ENCODE peak calls at places on chromosome X, in nine cellular contexts. One of them, this sample, is unnamed.

GRCh38 chrX:13091111-13091765 is 46.8 kb upstream of the FAM9C start:
- DNase-seq in adipocyte: no peak
- DNase-seq in neuronal stem cell: no peak
- DNase-seq in effector memory CD4-positive, alpha-beta T cell: no peak
- DNase-seq in CD4-positive, CD25-positive, alpha-beta regulatory T cell: peak; percentile 54
- DNase-seq in heart right ventricle: no peak
- DNase-seq in endodermal cell: no peak
- DNase-seq in mesendoderm: no peak
- DNase-seq in left lung: no peak
- DNase-seq in this sample: no peak

GRCh38 chrX:105837227-105837626 is 14.9 kb downstream of the NRK start:
- DNase-seq in adipocyte: peak; percentile 86
- DNase-seq in neuronal stem cell: no peak
- DNase-seq in effector memory CD4-positive, alpha-beta T cell: no peak
- DNase-seq in CD4-positive, CD25-positive, alpha-beta regulatory T cell: no peak
- DNase-seq in heart right ventricle: peak; percentile 71
- DNase-seq in endodermal cell: no peak
- DNase-seq in mesendoderm: no peak
- DNase-seq in left lung: peak; percentile 46
- DNase-seq in this sample: no peak

GRCh38 chrX:139909716-139910115 is 23.1 kb downstream of the ATP11C start:
- DNase-seq in adipocyte: no peak
- DNase-seq in neuronal stem cell: no peak
- DNase-seq in effector memory CD4-positive, alpha-beta T cell: no peak
- DNase-seq in CD4-positive, CD25-positive, alpha-beta regulatory T cell: no peak
- DNase-seq in heart right ventricle: no peak
- DNase-seq in endodermal cell: no peak
- DNase-seq in mesendoderm: no peak
- DNase-seq in left lung: no peak
- DNase-seq in this sample: no peak

GRCh38 chrX:153450114-153450948 is 4.5 kb upstream of the TREX2 start:
- DNase-seq in adipocyte: no peak
- DNase-seq in neuronal stem cell: no peak
- DNase-seq in effector memory CD4-positive, alpha-beta T cell: no peak
- DNase-seq in CD4-positive, CD25-positive, alpha-beta regulatory T cell: no peak
- DNase-seq in heart right ventricle: no peak
- DNase-seq in endodermal cell: no peak
- DNase-seq in mesendoderm: no peak
- DNase-seq in left lung: no peak
- DNase-seq in this sample: no peak

GRCh38 chrX:43813898-43814297 is 68.4 kb downstream of the MAOB start:
- DNase-seq in adipocyte: no peak
- DNase-seq in neuronal stem cell: peak; percentile 6
- DNase-seq in effector memory CD4-positive, alpha-beta T cell: no peak
- DNase-seq in CD4-positive, CD25-positive, alpha-beta regulatory T cell: peak; percentile 2
- DNase-seq in heart right ventricle: no peak
- DNase-seq in endodermal cell: peak; percentile 75
- DNase-seq in mesendoderm: peak; percentile 40
- DNase-seq in left lung: no peak
- DNase-seq in this sample: peak; percentile 51

GRCh38 chrX:149829751-149830191 is 48.0 kb downstream of the MAGEA9 start:
- DNase-seq in adipocyte: peak; percentile 22
- DNase-seq in neuronal stem cell: peak; percentile 4
- DNase-seq in effector memory CD4-positive, alpha-beta T cell: peak; percentile 19
- DNase-seq in CD4-positive, CD25-positive, alpha-beta regulatory T cell: no peak
- DNase-seq in heart right ventricle: no peak
- DNase-seq in endodermal cell: peak; percentile 69
- DNase-seq in mesendoderm: peak; percentile 92
- DNase-seq in left lung: no peak
- DNase-seq in this sample: no peak

GRCh38 chrX:8783100-8784098 is 17.8 kb downstream of the FAM9A start:
- DNase-seq in adipocyte: no peak
- DNase-seq in neuronal stem cell: no peak
- DNase-seq in effector memory CD4-positive, alpha-beta T cell: peak; percentile 12
- DNase-seq in CD4-positive, CD25-positive, alpha-beta regulatory T cell: peak; percentile 30
- DNase-seq in heart right ventricle: peak; percentile 15
- DNase-seq in endodermal cell: peak; percentile 82
- DNase-seq in mesendoderm: peak; percentile 58
- DNase-seq in left lung: no peak
- DNase-seq in this sample: peak; percentile 62

GRCh38 chrX:56600141-56600540 is 36.7 kb downstream of the UBQLN2 start:
- DNase-seq in adipocyte: no peak
- DNase-seq in neuronal stem cell: no peak
- DNase-seq in effector memory CD4-positive, alpha-beta T cell: no peak
- DNase-seq in CD4-positive, CD25-positive, alpha-beta regulatory T cell: no peak
- DNase-seq in heart right ventricle: no peak
- DNase-seq in endodermal cell: no peak
- DNase-seq in mesendoderm: no peak
- DNase-seq in left lung: no peak
- DNase-seq in this sample: no peak

GRCh38 chrX:141214216-141214615 is 28.1 kb downstream of the SPANXC start:
- DNase-seq in adipocyte: no peak
- DNase-seq in neuronal stem cell: no peak
- DNase-seq in effector memory CD4-positive, alpha-beta T cell: no peak
- DNase-seq in CD4-positive, CD25-positive, alpha-beta regulatory T cell: no peak
- DNase-seq in heart right ventricle: no peak
- DNase-seq in endodermal cell: no peak
- DNase-seq in mesendoderm: no peak
- DNase-seq in left lung: no peak
- DNase-seq in this sample: no peak

DNA sequence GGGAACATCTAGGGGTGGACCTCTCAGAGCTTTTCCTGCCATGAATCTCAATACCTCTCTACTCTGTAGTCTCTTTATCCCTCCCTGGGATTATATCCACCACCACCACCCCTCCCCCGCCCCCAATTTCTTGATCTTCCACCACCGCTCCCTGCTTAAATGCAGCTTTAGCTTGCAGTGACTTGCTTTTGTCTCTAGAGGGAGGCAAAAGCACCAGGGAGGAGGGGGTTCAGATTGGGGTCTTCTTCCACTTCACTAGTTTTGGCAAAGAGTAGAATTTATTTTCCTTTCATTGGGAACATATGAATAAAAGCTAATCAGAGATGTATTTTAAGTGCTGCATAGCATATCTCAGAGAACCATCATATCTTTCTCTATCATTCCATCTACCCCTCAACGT is 5.5 kb downstream of the ARHGAP36 start:
- DNase-seq in adipocyte: no peak
- DNase-seq in neuronal stem cell: no peak
- DNase-seq in effector memory CD4-positive, alpha-beta T cell: no peak
- DNase-seq in CD4-positive, CD25-positive, alpha-beta regulatory T cell: no peak
- DNase-seq in heart right ventricle: no peak
- DNase-seq in endodermal cell: no peak
- DNase-seq in mesendoderm: no peak
- DNase-seq in left lung: no peak
- DNase-seq in this sample: no peak
- H3K27me3 ChIP-seq in adipocyte: peaks cover 67% of the 10 kb centered on the region
- H3K27me3 ChIP-seq in neuronal stem cell: peaks cover 15% of the 10 kb centered on the region
- H3K27me3 ChIP-seq in effector memory CD4-positive, alpha-beta T cell: peaks cover 3% of the 10 kb centered on the region
- H3K27me3 ChIP-seq in CD4-positive, CD25-positive, alpha-beta regulatory T cell: no peaks in the 10 kb centered on the region
- H3K27me3 ChIP-seq in heart right ventricle: peaks cover 31% of the 10 kb centered on the region
- H3K27me3 ChIP-seq in endodermal cell: peaks cover 20% of the 10 kb centered on the region
- H3K27me3 ChIP-seq in mesendoderm: peaks cover 4% of the 10 kb centered on the region
- H3K27me3 ChIP-seq in left lung: peaks cover 14% of the 10 kb centered on the region
- H3K27me3 ChIP-seq in this sample: no peaks in the 10 kb centered on the region

GRCh38 chrX:107776649-107777535 is 641 bp upstream of the NCBP2L start:
- DNase-seq in adipocyte: peak; percentile 93
- DNase-seq in neuronal stem cell: peak; percentile 70
- DNase-seq in effector memory CD4-positive, alpha-beta T cell: peak; percentile 60
- DNase-seq in CD4-positive, CD25-positive, alpha-beta regulatory T cell: peak; percentile 85
- DNase-seq in heart right ventricle: peak; percentile 81
- DNase-seq in endodermal cell: peak; percentile 96
- DNase-seq in mesendoderm: peak; percentile 94
- DNase-seq in left lung: peak; percentile 81
- DNase-seq in this sample: peak; percentile 94
- H3K4me3 ChIP-seq in adipocyte: peak overlapping the region; percentile 80
- H3K4me3 ChIP-seq in neuronal stem cell: no peak overlapping the region
- H3K4me3 ChIP-seq in effector memory CD4-positive, alpha-beta T cell: peak overlapping the region; percentile 49
- H3K4me3 ChIP-seq in CD4-positive, CD25-positive, alpha-beta regulatory T cell: peak overlapping the region; percentile 84
- H3K4me3 ChIP-seq in heart right ventricle: peak overlapping the region; percentile 67
- H3K4me3 ChIP-seq in endodermal cell: peak overlapping the region; percentile 65
- H3K4me3 ChIP-seq in mesendoderm: no peak overlapping the region
- H3K4me3 ChIP-seq in left lung: peak overlapping the region; percentile 48
- H3K4me3 ChIP-seq in this sample: peak overlapping the region; percentile 66

DNA sequence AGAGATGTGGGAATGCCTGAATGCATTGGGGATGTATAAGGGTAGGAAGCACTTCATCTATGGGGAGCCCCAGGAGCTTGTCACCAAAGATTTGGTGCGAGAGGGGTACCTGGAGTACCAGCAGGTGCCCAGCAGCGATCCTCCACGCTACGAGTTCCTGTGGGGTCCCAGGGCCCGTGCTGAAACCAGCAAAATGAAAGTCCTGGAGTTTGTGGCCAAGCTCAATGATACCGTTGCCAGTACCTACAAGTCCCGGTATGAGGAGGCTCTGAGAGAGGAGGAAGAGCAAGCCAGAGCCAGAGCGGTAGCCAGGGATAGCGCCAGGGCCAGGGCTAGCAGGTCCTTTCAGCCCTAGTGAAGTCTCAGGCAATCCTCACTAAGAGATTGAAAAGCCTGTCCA is 3.8 kb downstream of the MAGEB17 start:
- DNase-seq in adipocyte: no peak
- DNase-seq in neuronal stem cell: no peak
- DNase-seq in effector memory CD4-positive, alpha-beta T cell: no peak
- DNase-seq in CD4-positive, CD25-positive, alpha-beta regulatory T cell: no peak
- DNase-seq in heart right ventricle: no peak
- DNase-seq in endodermal cell: peak; percentile 75
- DNase-seq in mesendoderm: no peak
- DNase-seq in left lung: no peak
- DNase-seq in this sample: no peak
- H3K27me3 ChIP-seq in adipocyte: peaks cover 24% of the 10 kb centered on the region
- H3K27me3 ChIP-seq in neuronal stem cell: no peaks in the 10 kb centered on the region
- H3K27me3 ChIP-seq in effector memory CD4-positive, alpha-beta T cell: no peaks in the 10 kb centered on the region
- H3K27me3 ChIP-seq in CD4-positive, CD25-positive, alpha-beta regulatory T cell: no peaks in the 10 kb centered on the region
- H3K27me3 ChIP-seq in heart right ventricle: no peaks in the 10 kb centered on the region
- H3K27me3 ChIP-seq in endodermal cell: no peaks in the 10 kb centered on the region
- H3K27me3 ChIP-seq in mesendoderm: no peaks in the 10 kb centered on the region
- H3K27me3 ChIP-seq in left lung: no peaks in the 10 kb centered on the region
- H3K27me3 ChIP-seq in this sample: no peaks in the 10 kb centered on the region

GRCh38 chrX:123771449-123772064 is 38.7 kb upstream of the THOC2 start:
- DNase-seq in adipocyte: no peak
- DNase-seq in neuronal stem cell: no peak
- DNase-seq in effector memory CD4-positive, alpha-beta T cell: no peak
- DNase-seq in CD4-positive, CD25-positive, alpha-beta regulatory T cell: no peak
- DNase-seq in heart right ventricle: no peak
- DNase-seq in endodermal cell: no peak
- DNase-seq in mesendoderm: no peak
- DNase-seq in left lung: no peak
- DNase-seq in this sample: no peak
- H3K4me3 ChIP-seq in adipocyte: no peak overlapping the region
- H3K4me3 ChIP-seq in neuronal stem cell: no peak overlapping the region
- H3K4me3 ChIP-seq in effector memory CD4-positive, alpha-beta T cell: no peak overlapping the region
- H3K4me3 ChIP-seq in CD4-positive, CD25-positive, alpha-beta regulatory T cell: no peak overlapping the region
- H3K4me3 ChIP-seq in heart right ventricle: no peak overlapping the region
- H3K4me3 ChIP-seq in endodermal cell: no peak overlapping the region
- H3K4me3 ChIP-seq in mesendoderm: no peak overlapping the region
- H3K4me3 ChIP-seq in left lung: no peak overlapping the region
- H3K4me3 ChIP-seq in this sample: no peak overlapping the region

GRCh38 chrX:39206746-39207145 is 405.5 kb downstream of the MID1IP1 start:
- DNase-seq in adipocyte: no peak
- DNase-seq in neuronal stem cell: no peak
- DNase-seq in effector memory CD4-positive, alpha-beta T cell: no peak
- DNase-seq in CD4-positive, CD25-positive, alpha-beta regulatory T cell: no peak
- DNase-seq in heart right ventricle: no peak
- DNase-seq in endodermal cell: no peak
- DNase-seq in mesendoderm: no peak
- DNase-seq in left lung: no peak
- DNase-seq in this sample: no peak
- H3K27me3 ChIP-seq in adipocyte: peaks cover 65% of the 10 kb centered on the region
- H3K27me3 ChIP-seq in neuronal stem cell: no peaks in the 10 kb centered on the region
- H3K27me3 ChIP-seq in effector memory CD4-positive, alpha-beta T cell: no peaks in the 10 kb centered on the region
- H3K27me3 ChIP-seq in CD4-positive, CD25-positive, alpha-beta regulatory T cell: no peaks in the 10 kb centered on the region
- H3K27me3 ChIP-seq in heart right ventricle: no peaks in the 10 kb centered on the region
- H3K27me3 ChIP-seq in endodermal cell: no peaks in the 10 kb centered on the region
- H3K27me3 ChIP-seq in mesendoderm: no peaks in the 10 kb centered on the region
- H3K27me3 ChIP-seq in left lung: no peaks in the 10 kb centered on the region
- H3K27me3 ChIP-seq in this sample: no peaks in the 10 kb centered on the region

This sample was measured in Karpas-422.